ENCODE peak calls at places on chromosomes 16 and 17, in four cellular contexts. I is ovary, G is Calu3, D is dorsolateral prefrontal cortex. N is an unnamed sample.
A peak's percentile ranks its signal among the peaks of the same experiment; 100 is the strongest.

GRCh38 chr17:17587614-17588336 is 3.7 kb downstream of the PEMT start:
- DNase-seq in I (no peak), G (no peak), D (no peak), N (no peak)

GRCh38 chr17:48954300-48954755 is 9.7 kb upstream of the SNF8 start:
- DNase-seq in I (no peak), G (peak; percentile 73), D (no peak), N (no peak)

GRCh38 chr16:29025218-29025617 is 40.4 kb downstream of the LAT start:
- DNase-seq in I (no peak), G (no peak), D (no peak), N (no peak)

GRCh38 chr17:16106161-16106891 is 106.7 kb downstream of the TTC19 start:
- DNase-seq in I (peak; percentile 28), G (no peak), D (no peak), N (no peak)

GRCh38 chr17:78144736-78145641 is 1.2 kb upstream of the C17orf99 start:
- DNase-seq in I (peak; percentile 85), G (peak; percentile 82), D (no peak), N (no peak)

GRCh38 chr17:67386965-67387551 is 10.0 kb downstream of the PITPNC1 start:
- DNase-seq in I (no peak), G (peak; percentile 78), D (peak; percentile 29), N (no peak)

GRCh38 chr17:40021471-40021961 is 6.3 kb downstream of the CSF3 start:
- DNase-seq in I (no peak), G (peak; percentile 88), D (no peak), N (peak; percentile 98)

GRCh38 chr16:75491876-75492275 is 3.4 kb downstream of the CHST6 start:
- DNase-seq in I (no peak), G (peak; percentile 69), D (peak; percentile 38), N (no peak)

GRCh38 chr17:73349138-73349537 is 37.3 kb upstream of the CDC42EP4 start:
- DNase-seq in I (no peak), G (no peak), D (no peak), N (no peak)

GRCh38 chr16:69867796-69868565 is 83.2 kb upstream of the CLEC18A start:
- DNase-seq in I (no peak), G (no peak), D (no peak), N (no peak)

GRCh38 chr16:7246578-7246977 is 86.1 kb upstream of the RBFOX1 start:
- DNase-seq in I (no peak), G (no peak), D (no peak), N (no peak)

GRCh38 chr16:27853651-27854050 is 209.9 kb downstream of the GSG1L start:
- DNase-seq in I (no peak), G (no peak), D (no peak), N (peak; percentile 15)

GRCh38 chr17:73591278-73592078 is 52.8 kb downstream of the SDK2 start:
- DNase-seq in I (no peak), G (no peak), D (no peak), N (no peak)

GRCh38 chr17:68011199-68011665 is 15.0 kb upstream of the C17orf58 start:
- DNase-seq in I (no peak), G (peak; percentile 43), D (no peak), N (no peak)

GRCh38 chr16:18805257-18805773 is 4.0 kb upstream of the ARL6IP1 start:
- DNase-seq in I (no peak), G (no peak), D (no peak), N (no peak)

GRCh38 chr17:71986886-71987285 is 133.9 kb upstream of the SOX9 start:
- DNase-seq in I (no peak), G (no peak), D (no peak), N (no peak)

GRCh38 chr17:77345260-77345910 is 204.6 kb downstream of the SEC14L1 start:
- DNase-seq in I (peak; percentile 3), G (no peak), D (peak; percentile 2), N (no peak)

GRCh38 chr16:88723911-88724310 is 17.6 kb downstream of the CTU2 start:
- DNase-seq in I (no peak), G (no peak), D (no peak), N (no peak)

GRCh38 chr17:28521296-28522085 is 15.3 kb downstream of the FOXN1 start:
- DNase-seq in I (no peak), G (no peak), D (no peak), N (no peak)

GRCh38 chr16:49013727-49014080 is 267.9 kb downstream of the CBLN1 start:
- DNase-seq in I (no peak), G (no peak), D (no peak), N (no peak)

GRCh38 chr17:17305282-17305801 is 2.2 kb downstream of the NT5M start:
- DNase-seq in I (no peak), G (no peak), D (no peak), N (no peak)

GRCh38 chr16:79444522-79445040 is 156.0 kb downstream of the MAF start:
- DNase-seq in I (no peak), G (no peak), D (no peak), N (no peak)

GRCh38 chr17:81601525-81602120 is 35.3 kb downstream of the NPLOC4 start:
- DNase-seq in I (peak; percentile 28), G (peak; percentile 55), D (peak; percentile 54), N (no peak)

GRCh38 chr17:77738666-77739531 is 219.6 kb upstream of the TNRC6C start:
- DNase-seq in I (no peak), G (no peak), D (no peak), N (peak; percentile 9)

GRCh38 chr16:856811-857210 is 56.3 kb upstream of the GNG13 start:
- DNase-seq in I (no peak), G (no peak), D (no peak), N (no peak)

GRCh38 chr16:49749816-49750215 is 106.1 kb downstream of the ZNF423 start:
- DNase-seq in I (no peak), G (no peak), D (no peak), N (no peak)

GRCh38 chr16:20364051-20364450 is 11.5 kb upstream of the UMOD start:
- DNase-seq in I (no peak), G (no peak), D (no peak), N (no peak)

GRCh38 chr16:20363191-20363590 is 10.7 kb upstream of the UMOD start:
- DNase-seq in I (no peak), G (no peak), D (no peak), N (no peak)

GRCh38 chr16:20355114-20355782 is 2.7 kb upstream of the UMOD start:
- DNase-seq in I (no peak), G (no peak), D (no peak), N (no peak)

DNA sequence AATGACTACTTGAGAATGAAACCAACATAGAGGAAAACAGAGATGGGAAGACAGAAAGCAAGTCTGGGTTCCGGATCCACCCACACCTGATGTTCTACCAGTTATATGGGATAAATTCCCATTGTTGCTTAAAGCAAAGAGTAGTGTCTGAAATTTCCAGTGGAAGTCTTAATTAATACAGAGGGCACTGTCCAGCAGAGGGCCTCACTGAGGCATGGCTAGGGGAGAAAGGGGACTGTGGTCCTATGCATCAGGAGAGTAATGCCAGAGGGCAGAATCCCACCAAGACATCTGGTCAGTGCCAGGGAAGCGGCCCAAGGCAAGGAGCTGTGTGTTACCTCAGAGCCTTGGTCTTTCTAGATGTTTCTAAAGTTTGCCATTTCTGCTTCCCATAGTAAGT is 7.5 kb upstream of the UMOD start:
- DNase-seq in I (no peak), G (no peak), D (no peak), N (no peak)
- TF ChIP-seq CTCF in I (no peak), G (no peak), D (no peak), N (no peak)

GRCh38 chr16:66346221-66346620 is 20.3 kb upstream of the CDH5 start:
- DNase-seq in I (no peak), G (no peak), D (no peak), N (no peak)

GRCh38 chr16:66337434-66338188 is 28.9 kb upstream of the CDH5 start:
- DNase-seq in I (no peak), G (no peak), D (no peak), N (no peak)

GRCh38 chr16:66344533-66345145 is 21.9 kb upstream of the CDH5 start:
- DNase-seq in I (no peak), G (peak; percentile 68), D (peak; percentile 33), N (no peak)

DNA sequence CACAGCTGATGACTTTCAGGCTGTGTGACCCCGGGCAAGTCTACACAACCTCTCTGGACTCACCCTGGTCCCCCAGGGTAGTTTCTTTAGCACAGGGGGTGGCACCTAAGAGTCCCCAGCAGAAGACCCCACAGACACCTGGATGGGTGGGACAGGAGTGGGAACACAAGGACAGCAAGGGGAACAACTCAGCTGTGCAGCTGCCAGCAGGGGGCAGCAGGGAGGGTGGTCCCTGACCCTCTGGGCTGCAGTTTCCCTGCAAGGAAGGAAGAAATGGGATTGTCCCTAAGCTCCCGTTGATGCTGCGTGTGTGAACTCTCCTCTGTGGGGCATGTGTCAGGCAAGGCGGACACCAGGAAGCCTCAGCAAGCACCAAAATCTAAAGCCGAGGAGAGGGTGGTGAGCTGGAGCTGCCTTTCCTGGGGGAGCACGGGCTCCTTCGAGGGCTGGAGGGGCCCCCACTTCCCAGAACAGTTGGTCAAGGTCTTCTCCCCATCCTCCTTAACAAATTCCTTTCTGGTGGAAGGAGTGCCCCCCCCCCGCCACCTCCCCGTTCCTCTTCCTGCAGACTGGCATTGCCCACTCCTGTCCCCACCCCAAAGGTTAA is 24.1 kb upstream of the CDH5 start:
- DNase-seq in I (no peak), G (peak; percentile 76), D (no peak), N (no peak)
- TF ChIP-seq CTCF in I (no peak), G (peak; percentile 91), D (peak; percentile 50), N (peak; percentile 61)

GRCh38 chr16:58842156-58842555 is 108.0 kb upstream of the GOT2 start:
- DNase-seq in I (no peak), G (no peak), D (no peak), N (no peak)

GRCh38 chr16:58842746-58843145 is 108.6 kb upstream of the GOT2 start:
- DNase-seq in I (no peak), G (no peak), D (no peak), N (no peak)

GRCh38 chr16:58847902-58848661 is 114.0 kb upstream of the GOT2 start:
- DNase-seq in I (no peak), G (no peak), D (no peak), N (no peak)

GRCh38 chr16:58848662-58849002 is 114.5 kb upstream of the GOT2 start:
- DNase-seq in I (no peak), G (no peak), D (no peak), N (no peak)

DNA sequence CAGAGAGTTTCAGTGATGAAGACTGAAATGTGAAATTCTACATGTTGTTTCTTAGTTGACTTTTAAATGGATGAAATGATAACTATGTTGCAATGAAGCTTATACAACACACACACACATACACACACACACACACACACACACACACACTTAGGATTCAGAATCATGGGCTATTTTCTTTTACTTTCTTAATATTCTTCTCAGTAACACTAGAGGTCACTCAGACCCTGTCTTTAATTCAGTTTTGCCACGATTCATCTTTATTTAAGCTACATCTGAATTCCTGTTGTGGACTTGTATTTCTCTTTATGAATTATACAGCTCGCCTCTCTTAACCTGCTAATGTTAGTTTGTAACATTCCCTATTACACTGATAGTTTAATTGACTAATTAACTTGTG is 109.6 kb upstream of the GOT2 start:
- DNase-seq in I (no peak), G (no peak), D (no peak), N (no peak)
- TF ChIP-seq CTCF in I (no peak), G (no peak), D (peak; percentile 34), N (peak; percentile 56)

GRCh38 chr17:385195-385835 is 32.7 kb upstream of the RPH3AL start:
- DNase-seq in I (peak; percentile 59), G (peak; percentile 25), D (peak; percentile 41), N (no peak)
- TF ChIP-seq CTCF in I (no peak), G (no peak), D (no peak), N (no peak)